ENCODE peak calls at places on chromosomes 1 and 21, in four cellular contexts. Q is anterior cingulate cortex; P is stimulated activated CD4-positive, alpha-beta T cell treated with anti-CD3 and anti-CD28 coated beads, Interleukin-2, amount 100 ng/mL, for 48 hours; S is GM12891. E is an unnamed sample.

GRCh38 chr1:156200062-156200461 is 6.2 kb downstream of the SLC25A44 start:
- DNase-seq in Q (no peak), P (no peak), S (no peak), E (peak; percentile 17)

GRCh38 chr1:116001739-116002487 is 25.6 kb downstream of the SLC22A15 start:
- DNase-seq in Q (no peak), P (no peak), S (no peak), E (no peak)

GRCh38 chr1:99728494-99729235 is 37.8 kb downstream of the FRRS1 start:
- DNase-seq in Q (no peak), P (no peak), S (no peak), E (no peak)

GRCh38 chr1:170663441-170664282 is at the start of gene PRRX1:
- DNase-seq in Q (peak; percentile 55), P (no peak), S (no peak), E (no peak)

GRCh38 chr1:111593403-111594127 is 26.0 kb upstream of the RAP1A start:
- DNase-seq in Q (no peak), P (no peak), S (no peak), E (no peak)

GRCh38 chr1:31327381-31327780 is 30.5 kb downstream of the ZCCHC17 start:
- DNase-seq in Q (no peak), P (no peak), S (no peak), E (no peak)

GRCh38 chr21:27001526-27001925 is 34.6 kb upstream of the ADAMTS5 start:
- DNase-seq in Q (no peak), P (no peak), S (no peak), E (no peak)

GRCh38 chr1:22216210-22216883 is 73.5 kb upstream of the WNT4 start:
- DNase-seq in Q (no peak), P (no peak), S (no peak), E (no peak)

GRCh38 chr1:43688594-43689000 is 18.7 kb upstream of the ST3GAL3 start:
- DNase-seq in Q (no peak), P (no peak), S (no peak), E (no peak)

GRCh38 chr1:143691400-143691891 is 280.3 kb downstream of the FAM72C start:
- DNase-seq in Q (no peak), P (no peak), S (no peak), E (no peak)